ENCODE peak calls at places on chromosome 12, in seven cellular contexts. U is uterus, Z is right lobe of liver, M is Peyer's patch, Q is IMR-90, T is adrenal gland, E is ovary. B is an unnamed sample.

GRCh38 chr12:110537605-110538409 is 35.7 kb downstream of the RAD9B start:
- DNase-seq in U (no peak), Z (peak; percentile 78), E (no peak), T (peak; percentile 77), Q (no peak), M (peak; percentile 54), B (no peak)

GRCh38 chr12:3127832-3128231 is 50.7 kb downstream of the TSPAN9 start:
- DNase-seq in Q (peak; percentile 69), Z (no peak), T (no peak), E (no peak), U (no peak), M (no peak), B (no peak)

GRCh38 chr12:64992641-64993040 is 128.5 kb downstream of the WIF1 start:
- DNase-seq in T (no peak), U (no peak), E (no peak), Q (no peak), M (no peak), Z (no peak), B (no peak)

GRCh38 chr12:31736472-31736871 is 7.7 kb upstream of the AMN1 start:
- DNase-seq in Z (no peak), E (no peak), U (no peak), T (no peak), Q (peak; percentile 89), M (no peak), B (no peak)

GRCh38 chr12:128844031-128844635 is 9.1 kb upstream of the GLT1D1 start:
- DNase-seq in U (no peak), T (no peak), E (no peak), Z (no peak), Q (no peak), M (no peak), B (no peak)

GRCh38 chr12:125330645-125331341 is 265.6 kb downstream of the AACS start:
- DNase-seq in T (peak; percentile 64), Z (peak; percentile 77), M (peak; percentile 68), E (peak; percentile 51), Q (no peak), U (no peak), B (peak; percentile 83)

GRCh38 chr12:132305560-132305966 is 23.8 kb downstream of the GALNT9 start:
- DNase-seq in M (no peak), T (no peak), Z (no peak), Q (no peak), E (no peak), U (no peak), B (no peak)

GRCh38 chr12:46893429-46893828 is 67.6 kb upstream of the SLC38A4 start:
- DNase-seq in M (no peak), Z (no peak), Q (no peak), E (no peak), T (no peak), U (no peak), B (no peak)

GRCh38 chr12:21941522-21942376 is 523 bp upstream of the ABCC9 start:
- DNase-seq in Q (peak; percentile 26), E (peak; percentile 83), Z (peak; percentile 87), T (peak; percentile 67), M (no peak), U (peak; percentile 70), B (no peak)

GRCh38 chr12:109462868-109463692 is 14.0 kb downstream of the KCTD10 start:
- DNase-seq in T (peak; percentile 93), E (peak; percentile 87), U (peak; percentile 93), Z (no peak), Q (peak; percentile 98), M (peak; percentile 82), B (peak; percentile 79)

DNA sequence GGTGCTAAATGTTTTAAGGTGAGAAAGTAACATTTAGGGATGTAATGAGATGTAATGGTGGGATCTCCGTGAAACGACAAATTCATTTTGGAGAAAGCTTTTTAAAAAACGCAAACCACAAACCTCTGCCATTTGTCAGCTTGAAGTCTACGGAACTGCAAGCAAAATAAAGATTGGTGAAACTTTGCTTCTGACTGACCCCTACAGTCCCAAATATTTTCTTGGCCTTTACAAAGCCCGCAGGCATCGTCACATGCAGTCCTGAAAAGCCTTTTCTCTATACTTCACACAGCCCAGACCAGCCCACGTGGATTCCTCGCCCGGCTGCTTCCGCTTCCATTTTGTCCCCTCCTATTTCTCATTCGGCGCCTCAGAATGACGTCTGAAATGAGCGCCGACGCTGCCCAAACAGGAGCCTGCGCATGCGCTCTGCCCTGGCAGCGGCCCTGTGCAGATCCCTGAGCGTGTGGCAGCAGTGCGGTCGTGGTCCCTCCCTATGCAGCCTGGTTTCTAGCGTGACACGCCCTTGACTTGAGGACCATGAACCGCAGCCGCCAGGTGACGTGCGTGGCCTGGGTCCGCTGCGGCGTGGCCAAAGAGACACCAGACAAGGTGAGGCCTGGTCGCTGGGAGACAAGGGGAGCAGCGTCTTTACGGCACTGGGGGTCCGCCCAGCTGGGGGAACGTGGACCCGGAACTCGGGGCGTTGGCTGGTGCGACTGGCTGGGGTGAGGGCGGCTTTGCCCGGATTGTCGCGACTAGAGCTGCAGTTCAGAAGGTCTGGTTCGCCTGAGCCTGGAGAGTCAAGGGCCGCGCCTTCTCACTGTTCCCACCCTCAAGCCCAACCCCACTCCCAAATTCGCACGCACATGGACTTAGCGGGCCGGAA is at the start of gene PWP1:
- DNase-seq in T (peak; percentile 96), M (peak; percentile 98), Q (peak; percentile 94), E (peak; percentile 96), U (peak; percentile 91), Z (peak; percentile 94), B (peak; percentile 85)
- TF ChIP-seq POLR2A in T (peak; percentile 50), M (peak; percentile 62), Q (peak; percentile 84), E (peak; percentile 55), U (peak; percentile 57), Z (peak; percentile 73), B (peak; percentile 92)

DNA sequence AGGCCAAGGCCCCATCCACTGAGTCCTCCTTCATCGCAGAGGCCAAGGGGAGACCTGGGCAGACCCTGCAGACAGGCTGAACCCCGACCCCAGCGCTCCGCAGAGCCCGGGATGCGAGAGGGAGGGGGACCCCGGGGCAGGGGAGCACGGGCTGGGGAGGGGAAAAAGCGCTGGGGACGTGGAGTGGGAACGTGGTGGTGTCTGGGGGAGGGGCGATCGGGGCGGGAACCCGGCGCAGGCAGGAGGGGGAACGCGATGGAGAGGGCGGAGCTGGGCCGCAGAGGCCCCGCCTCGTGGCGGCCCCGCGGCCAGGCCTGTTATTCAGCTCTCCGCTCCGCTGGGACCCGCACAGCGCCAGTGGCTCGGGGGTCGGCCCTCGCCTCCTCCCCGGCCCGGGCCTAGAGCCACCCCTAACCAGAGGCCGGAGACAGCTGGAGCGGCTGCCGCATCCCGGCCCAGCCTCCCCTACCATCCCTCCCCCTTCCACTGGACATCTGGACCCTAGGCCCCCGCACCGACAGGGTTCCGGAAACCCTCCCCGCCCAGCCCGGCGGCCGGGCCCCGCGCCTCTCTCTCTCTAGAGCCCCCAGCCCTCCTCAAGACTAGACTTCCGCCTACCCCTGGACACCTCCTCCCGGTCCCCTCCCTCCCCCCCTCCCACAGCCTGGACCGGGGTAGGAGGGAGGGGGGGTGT is at the start of gene ARHGEF25:
- DNase-seq in T (peak; percentile 60), Q (peak; percentile 53), Z (no peak), E (peak; percentile 87), M (peak; percentile 76), U (peak; percentile 86), B (peak; percentile 89)
- TF ChIP-seq POLR2A in T (no peak), Q (peak; percentile 67), Z (no peak), E (peak; percentile 51), M (no peak), U (peak; percentile 80), B (no peak)

GRCh38 chr12:103975368-103975767 is 9.7 kb downstream of the TDG start:
- DNase-seq in Q (no peak), T (no peak), U (no peak), Z (no peak), E (no peak), M (no peak), B (no peak)

GRCh38 chr12:103973909-103974308 is 8.2 kb downstream of the TDG start:
- DNase-seq in Z (no peak), T (no peak), Q (no peak), E (no peak), U (no peak), M (no peak), B (no peak)

GRCh38 chr12:103978384-103978982 is 12.8 kb downstream of the TDG start:
- DNase-seq in E (no peak), U (no peak), Z (no peak), Q (no peak), M (no peak), T (no peak), B (no peak)
- TF ChIP-seq POLR2A in E (no peak), U (no peak), Z (no peak), Q (no peak), M (no peak), T (no peak), B (no peak)

DNA sequence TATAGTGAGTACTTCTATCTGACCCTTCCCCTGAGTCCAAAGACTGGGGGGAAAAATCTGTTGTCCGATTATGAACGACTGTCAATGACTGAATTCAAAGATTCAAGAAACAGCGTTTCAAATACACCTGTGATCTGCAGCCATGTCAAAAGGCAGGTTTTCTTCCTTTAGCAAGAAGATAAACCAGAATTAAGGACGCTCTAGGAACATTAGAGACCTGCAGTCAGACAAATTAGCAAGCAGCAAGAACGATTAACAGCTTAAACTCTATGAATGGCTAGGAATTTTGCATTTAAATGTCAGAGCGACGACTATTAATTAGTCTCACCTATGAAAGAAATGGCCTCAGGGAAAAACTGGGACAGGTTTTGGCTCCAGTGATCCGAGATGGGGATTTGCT is 2.0 kb downstream of the DUSP6 start:
- DNase-seq in U (no peak), T (no peak), Q (no peak), M (no peak), Z (no peak), E (no peak), B (no peak)
- TF ChIP-seq POLR2A in U (no peak), T (no peak), Q (no peak), M (no peak), Z (no peak), E (no peak), B (no peak)

GRCh38 chr12:6904280-6905276 is at the start of gene LRRC23:
- DNase-seq in M (peak; percentile 99), Z (peak; percentile 98), T (peak; percentile 99), Q (peak; percentile 93), U (peak; percentile 99), E (peak; percentile 97), B (peak; percentile 63)
- TF ChIP-seq POLR2A in M (peak; percentile 31), Z (no peak), T (no peak), Q (peak; percentile 60), U (peak; percentile 69), E (peak; percentile 95), B (peak; percentile 58)

DNA sequence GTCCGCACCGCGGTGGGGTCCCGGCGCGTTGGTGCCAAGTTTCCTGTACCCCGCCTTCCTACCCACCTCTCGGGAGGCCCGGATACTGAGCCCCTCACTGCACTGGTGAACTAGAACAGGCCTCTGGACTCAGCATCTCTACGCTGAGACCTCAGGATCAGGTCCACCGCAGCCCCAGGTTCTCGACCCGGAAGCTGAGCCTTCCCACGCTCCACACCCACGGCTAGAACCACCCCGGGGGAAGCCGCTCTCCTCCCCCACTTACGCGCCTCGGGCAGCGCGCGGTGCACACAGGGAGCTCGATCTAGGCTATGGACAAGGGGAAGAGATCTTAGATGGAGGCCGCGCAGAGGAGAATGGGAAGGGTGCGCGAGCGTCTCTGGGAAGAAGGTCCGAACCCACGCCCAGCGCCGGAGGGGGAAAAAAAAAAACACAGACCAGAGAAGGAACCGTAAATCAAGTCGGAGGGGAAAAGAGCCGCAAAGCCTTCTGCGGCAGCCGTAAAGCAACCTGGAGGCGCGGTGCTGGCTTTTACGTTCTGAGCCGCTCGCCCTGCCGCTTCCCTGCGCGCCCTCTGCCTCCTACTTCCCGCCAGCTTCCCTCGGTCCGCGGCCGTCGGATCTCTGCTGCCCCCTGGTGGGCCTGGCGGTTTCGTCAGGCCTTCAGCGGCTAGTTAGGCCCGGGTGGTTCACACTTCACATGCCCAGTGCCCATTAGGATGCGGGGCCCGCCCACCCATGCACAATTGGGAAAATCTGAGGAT is at the start of gene RAD52:
- DNase-seq in T (peak; percentile 98), E (peak; percentile 99), M (peak; percentile 99), U (peak; percentile 98), Q (peak; percentile 99), Z (peak; percentile 98), B (peak; percentile 79)
- TF ChIP-seq POLR2A in T (peak; percentile 74), E (peak; percentile 71), M (peak; percentile 71), U (peak; percentile 67), Q (peak; percentile 78), Z (peak; percentile 74), B (peak; percentile 57)

GRCh38 chr12:122080149-122081107 is 1.9 kb downstream of the MLXIP start:
- DNase-seq in Q (peak; percentile 86), U (peak; percentile 85), M (peak; percentile 80), E (peak; percentile 69), T (peak; percentile 90), Z (peak; percentile 58), B (peak; percentile 96)
- TF ChIP-seq POLR2A in Q (peak; percentile 56), U (peak; percentile 54), M (peak; percentile 46), E (peak; percentile 51), T (peak; percentile 43), Z (peak; percentile 79), B (no peak)